ENCODE peak calls at places on chromosomes 1 and 21, in five cellular contexts. R is Right ventricle myocardium superior; L is activated gamma-delta T cell treated with Interleukin-2 at 50 U/mL for 16 hours; G is fibroblast of mammary gland; I is activated naive CD4-positive, alpha-beta T cell treated with anti-CD3 and anti-CD28 coated beads, Interleukin-2, amount 10 ng/mL, durations not matched to agents 7 days and 5 days. D is an unnamed sample.
A peak's percentile ranks its signal among the peaks of the same experiment; 100 is the strongest.

GRCh38 chr1:28983509-28984310 is 69.3 kb downstream of the EPB41 start:
- DNase-seq in R (no peak), L (no peak), G (no peak), I (no peak), D (no peak)

GRCh38 chr1:170872663-170873062 is 62.7 kb upstream of the MROH9 start:
- DNase-seq in R (no peak), L (no peak), G (no peak), I (no peak), D (no peak)

GRCh38 chr1:41501581-41501980 is 17.1 kb upstream of the EDN2 start:
- DNase-seq in R (no peak), L (no peak), G (no peak), I (no peak), D (no peak)

GRCh38 chr1:236692722-236693121 is 6.4 kb downstream of the ACTN2 start:
- DNase-seq in R (no peak), L (no peak), G (no peak), I (no peak), D (no peak)

GRCh38 chr1:15929258-15929935 is 46.5 kb downstream of the ZBTB17 start:
- DNase-seq in R (no peak), L (no peak), G (no peak), I (no peak), D (no peak)

GRCh38 chr21:25334046-25334730 is 273.1 kb downstream of the MRPL39 start:
- DNase-seq in R (no peak), L (no peak), G (no peak), I (no peak), D (no peak)

GRCh38 chr1:25037174-25038074 is 107.3 kb upstream of the RUNX3 start:
- DNase-seq in R (peak; percentile 43), L (peak; percentile 64), G (peak; percentile 19), I (peak; percentile 78), D (peak; percentile 64)

GRCh38 chr1:165773324-165773965 is 4.8 kb upstream of the TMCO1 start:
- DNase-seq in R (no peak), L (no peak), G (peak; percentile 89), I (no peak), D (no peak)

GRCh38 chr1:176174108-176174507 is 33.0 kb downstream of the COP1 start:
- DNase-seq in R (no peak), L (no peak), G (no peak), I (no peak), D (no peak)

GRCh38 chr1:238340989-238341388 is 450.3 kb upstream of the ZP4 start:
- DNase-seq in R (no peak), L (no peak), G (peak; percentile 0), I (no peak), D (no peak)

GRCh38 chr1:3912809-3913685 is 13.0 kb upstream of the C1orf174 start:
- DNase-seq in R (no peak), L (no peak), G (no peak), I (peak; percentile 18), D (no peak)

GRCh38 chr1:40668769-40669525 is 3.5 kb upstream of the RIMS3 start:
- DNase-seq in R (peak; percentile 83), L (peak; percentile 84), G (peak; percentile 65), I (peak; percentile 91), D (peak; percentile 88)

GRCh38 chr1:220926146-220926545 is 46.9 kb downstream of the HLX start:
- DNase-seq in R (no peak), L (no peak), G (peak; percentile 98), I (no peak), D (no peak)

GRCh38 chr1:1621682-1622577 is 6.6 kb downstream of the MIB2 start:
- DNase-seq in R (peak; percentile 40), L (no peak), G (peak; percentile 37), I (no peak), D (no peak)

GRCh38 chr21:38918629-38919346 is 113.1 kb downstream of the ETS2 start:
- DNase-seq in R (no peak), L (no peak), G (no peak), I (no peak), D (no peak)

GRCh38 chr1:100750002-100750885 is 30.7 kb downstream of the VCAM1 start:
- DNase-seq in R (no peak), L (no peak), G (no peak), I (no peak), D (no peak)

GRCh38 chr1:45943185-45943584 is 139.8 kb downstream of the MAST2 start:
- DNase-seq in R (no peak), L (no peak), G (no peak), I (no peak), D (no peak)

GRCh38 chr1:185017338-185017737 is 28.0 kb upstream of the RNF2 start:
- DNase-seq in R (no peak), L (no peak), G (peak; percentile 97), I (no peak), D (no peak)

GRCh38 chr1:24142546-24143431 is at the start of gene IL22RA1:
- DNase-seq in R (peak; percentile 58), L (no peak), G (no peak), I (no peak), D (no peak)

GRCh38 chr1:24186031-24186710 is 918 bp downstream of the IFNLR1 start:
- DNase-seq in R (no peak), L (no peak), G (no peak), I (no peak), D (no peak)

GRCh38 chr21:37452222-37452621 is 85.6 kb downstream of the DYRK1A start:
- DNase-seq in R (peak; percentile 50), L (no peak), G (peak; percentile 85), I (no peak), D (no peak)

D was measured in DND-41.